ENCODE peak calls at places on chromosomes 16 and 17, in six cellular contexts. One of them, this sample, is unnamed.

GRCh38 chr17:71304498-71305158 is 816.2 kb upstream of the SOX9 start:
- DNase-seq in mucosa of gallbladder: no peak
- DNase-seq in uterus: no peak
- DNase-seq in stimulated activated CD8-positive, alpha-beta memory T cell treated with anti-CD3 and anti-CD28 coated beads, Interleukin-2, amount 100 ng/mL, for 48 hours: no peak
- DNase-seq in CD8-positive, alpha-beta memory T cell: no peak
- DNase-seq in posterior cingulate gyrus: no peak
- DNase-seq in this sample: no peak

GRCh38 chr16:86609115-86609514 is 30.8 kb downstream of the FOXL1 start:
- DNase-seq in CD8-positive, alpha-beta memory T cell: no peak
- DNase-seq in uterus: no peak
- DNase-seq in mucosa of gallbladder: no peak
- DNase-seq in stimulated activated CD8-positive, alpha-beta memory T cell treated with anti-CD3 and anti-CD28 coated beads, Interleukin-2, amount 100 ng/mL, for 48 hours: no peak
- DNase-seq in posterior cingulate gyrus: no peak
- DNase-seq in this sample: no peak

GRCh38 chr16:82092711-82093110 is 57.7 kb downstream of the HSD17B2 start:
- DNase-seq in stimulated activated CD8-positive, alpha-beta memory T cell treated with anti-CD3 and anti-CD28 coated beads, Interleukin-2, amount 100 ng/mL, for 48 hours: no peak
- DNase-seq in uterus: no peak
- DNase-seq in posterior cingulate gyrus: no peak
- DNase-seq in CD8-positive, alpha-beta memory T cell: no peak
- DNase-seq in mucosa of gallbladder: no peak
- DNase-seq in this sample: no peak

GRCh38 chr17:61581611-61582349 is 9.2 kb downstream of the NACA2 start:
- DNase-seq in posterior cingulate gyrus: no peak
- DNase-seq in mucosa of gallbladder: no peak
- DNase-seq in stimulated activated CD8-positive, alpha-beta memory T cell treated with anti-CD3 and anti-CD28 coated beads, Interleukin-2, amount 100 ng/mL, for 48 hours: no peak
- DNase-seq in uterus: no peak
- DNase-seq in CD8-positive, alpha-beta memory T cell: no peak
- DNase-seq in this sample: no peak

GRCh38 chr17:77354721-77355455 is 214.1 kb downstream of the SEC14L1 start:
- DNase-seq in uterus: peak; percentile 87
- DNase-seq in stimulated activated CD8-positive, alpha-beta memory T cell treated with anti-CD3 and anti-CD28 coated beads, Interleukin-2, amount 100 ng/mL, for 48 hours: no peak
- DNase-seq in CD8-positive, alpha-beta memory T cell: peak; percentile 25
- DNase-seq in posterior cingulate gyrus: no peak
- DNase-seq in mucosa of gallbladder: peak; percentile 80
- DNase-seq in this sample: peak; percentile 54

GRCh38 chr17:56771563-56771962 is 62.2 kb downstream of the C17orf67 start:
- DNase-seq in CD8-positive, alpha-beta memory T cell: no peak
- DNase-seq in stimulated activated CD8-positive, alpha-beta memory T cell treated with anti-CD3 and anti-CD28 coated beads, Interleukin-2, amount 100 ng/mL, for 48 hours: no peak
- DNase-seq in posterior cingulate gyrus: no peak
- DNase-seq in mucosa of gallbladder: no peak
- DNase-seq in uterus: no peak
- DNase-seq in this sample: no peak

GRCh38 chr17:19935169-19935568 is 42.5 kb downstream of the AKAP10 start:
- DNase-seq in stimulated activated CD8-positive, alpha-beta memory T cell treated with anti-CD3 and anti-CD28 coated beads, Interleukin-2, amount 100 ng/mL, for 48 hours: no peak
- DNase-seq in uterus: no peak
- DNase-seq in mucosa of gallbladder: no peak
- DNase-seq in posterior cingulate gyrus: no peak
- DNase-seq in CD8-positive, alpha-beta memory T cell: no peak
- DNase-seq in this sample: no peak

GRCh38 chr17:79263191-79263590 is 188.6 kb downstream of the ENGASE start:
- DNase-seq in stimulated activated CD8-positive, alpha-beta memory T cell treated with anti-CD3 and anti-CD28 coated beads, Interleukin-2, amount 100 ng/mL, for 48 hours: no peak
- DNase-seq in CD8-positive, alpha-beta memory T cell: no peak
- DNase-seq in posterior cingulate gyrus: no peak
- DNase-seq in uterus: no peak
- DNase-seq in mucosa of gallbladder: no peak
- DNase-seq in this sample: no peak

GRCh38 chr17:18328643-18329204 is 13.6 kb downstream of the SMCR8 start:
- DNase-seq in stimulated activated CD8-positive, alpha-beta memory T cell treated with anti-CD3 and anti-CD28 coated beads, Interleukin-2, amount 100 ng/mL, for 48 hours: no peak
- DNase-seq in uterus: no peak
- DNase-seq in mucosa of gallbladder: no peak
- DNase-seq in CD8-positive, alpha-beta memory T cell: no peak
- DNase-seq in posterior cingulate gyrus: no peak
- DNase-seq in this sample: no peak

GRCh38 chr16:78675312-78675711 is 575.9 kb downstream of the WWOX start:
- DNase-seq in mucosa of gallbladder: no peak
- DNase-seq in stimulated activated CD8-positive, alpha-beta memory T cell treated with anti-CD3 and anti-CD28 coated beads, Interleukin-2, amount 100 ng/mL, for 48 hours: no peak
- DNase-seq in posterior cingulate gyrus: no peak
- DNase-seq in CD8-positive, alpha-beta memory T cell: no peak
- DNase-seq in uterus: no peak
- DNase-seq in this sample: no peak

GRCh38 chr16:11650641-11651591 is 17.3 kb upstream of the SNN start:
- DNase-seq in CD8-positive, alpha-beta memory T cell: no peak
- DNase-seq in mucosa of gallbladder: no peak
- DNase-seq in stimulated activated CD8-positive, alpha-beta memory T cell treated with anti-CD3 and anti-CD28 coated beads, Interleukin-2, amount 100 ng/mL, for 48 hours: no peak
- DNase-seq in posterior cingulate gyrus: no peak
- DNase-seq in uterus: no peak
- DNase-seq in this sample: no peak

GRCh38 chr17:42337442-42337841 is 49.1 kb downstream of the STAT5A start:
- DNase-seq in uterus: no peak
- DNase-seq in mucosa of gallbladder: no peak
- DNase-seq in CD8-positive, alpha-beta memory T cell: peak; percentile 81
- DNase-seq in stimulated activated CD8-positive, alpha-beta memory T cell treated with anti-CD3 and anti-CD28 coated beads, Interleukin-2, amount 100 ng/mL, for 48 hours: peak; percentile 69
- DNase-seq in posterior cingulate gyrus: no peak
- DNase-seq in this sample: no peak

GRCh38 chr16:1337486-1337885 is 4.0 kb downstream of the BAIAP3 start:
- DNase-seq in stimulated activated CD8-positive, alpha-beta memory T cell treated with anti-CD3 and anti-CD28 coated beads, Interleukin-2, amount 100 ng/mL, for 48 hours: no peak
- DNase-seq in posterior cingulate gyrus: no peak
- DNase-seq in mucosa of gallbladder: no peak
- DNase-seq in CD8-positive, alpha-beta memory T cell: no peak
- DNase-seq in uterus: no peak
- DNase-seq in this sample: no peak

GRCh38 chr17:19578545-19578944 is 44.9 kb downstream of the SLC47A1 start:
- DNase-seq in mucosa of gallbladder: no peak
- DNase-seq in uterus: peak; percentile 30
- DNase-seq in posterior cingulate gyrus: no peak
- DNase-seq in CD8-positive, alpha-beta memory T cell: no peak
- DNase-seq in stimulated activated CD8-positive, alpha-beta memory T cell treated with anti-CD3 and anti-CD28 coated beads, Interleukin-2, amount 100 ng/mL, for 48 hours: no peak
- DNase-seq in this sample: no peak

GRCh38 chr17:1007310-1008007 is 10.5 kb downstream of the TIMM22 start:
- DNase-seq in CD8-positive, alpha-beta memory T cell: no peak
- DNase-seq in posterior cingulate gyrus: no peak
- DNase-seq in uterus: no peak
- DNase-seq in mucosa of gallbladder: no peak
- DNase-seq in stimulated activated CD8-positive, alpha-beta memory T cell treated with anti-CD3 and anti-CD28 coated beads, Interleukin-2, amount 100 ng/mL, for 48 hours: no peak
- DNase-seq in this sample: no peak

GRCh38 chr17:43644081-43644480 is 17.6 kb downstream of the MEOX1 start:
- DNase-seq in posterior cingulate gyrus: no peak
- DNase-seq in uterus: no peak
- DNase-seq in CD8-positive, alpha-beta memory T cell: no peak
- DNase-seq in stimulated activated CD8-positive, alpha-beta memory T cell treated with anti-CD3 and anti-CD28 coated beads, Interleukin-2, amount 100 ng/mL, for 48 hours: no peak
- DNase-seq in mucosa of gallbladder: no peak
- DNase-seq in this sample: no peak

GRCh38 chr16:1989826-1990335 is at the start of gene SYNGR3:
- DNase-seq in uterus: no peak
- DNase-seq in stimulated activated CD8-positive, alpha-beta memory T cell treated with anti-CD3 and anti-CD28 coated beads, Interleukin-2, amount 100 ng/mL, for 48 hours: no peak
- DNase-seq in mucosa of gallbladder: no peak
- DNase-seq in CD8-positive, alpha-beta memory T cell: no peak
- DNase-seq in posterior cingulate gyrus: no peak
- DNase-seq in this sample: no peak

GRCh38 chr17:8221663-8222379 is 11.4 kb upstream of the AURKB start:
- DNase-seq in mucosa of gallbladder: peak; percentile 95
- DNase-seq in posterior cingulate gyrus: peak; percentile 84
- DNase-seq in uterus: peak; percentile 93
- DNase-seq in stimulated activated CD8-positive, alpha-beta memory T cell treated with anti-CD3 and anti-CD28 coated beads, Interleukin-2, amount 100 ng/mL, for 48 hours: peak; percentile 67
- DNase-seq in CD8-positive, alpha-beta memory T cell: peak; percentile 93
- DNase-seq in this sample: peak; percentile 90

GRCh38 chr17:59361386-59361785 is 29.9 kb downstream of the YPEL2 start:
- DNase-seq in stimulated activated CD8-positive, alpha-beta memory T cell treated with anti-CD3 and anti-CD28 coated beads, Interleukin-2, amount 100 ng/mL, for 48 hours: no peak
- DNase-seq in uterus: no peak
- DNase-seq in CD8-positive, alpha-beta memory T cell: no peak
- DNase-seq in posterior cingulate gyrus: no peak
- DNase-seq in mucosa of gallbladder: no peak
- DNase-seq in this sample: no peak

GRCh38 chr16:86074651-86075487 is 175.9 kb downstream of the IRF8 start:
- DNase-seq in stimulated activated CD8-positive, alpha-beta memory T cell treated with anti-CD3 and anti-CD28 coated beads, Interleukin-2, amount 100 ng/mL, for 48 hours: no peak
- DNase-seq in CD8-positive, alpha-beta memory T cell: peak; percentile 18
- DNase-seq in mucosa of gallbladder: no peak
- DNase-seq in uterus: no peak
- DNase-seq in posterior cingulate gyrus: no peak
- DNase-seq in this sample: no peak

GRCh38 chr17:2996208-2996855 is 67.1 kb downstream of the OR1D5 start:
- DNase-seq in uterus: no peak
- DNase-seq in mucosa of gallbladder: no peak
- DNase-seq in CD8-positive, alpha-beta memory T cell: no peak
- DNase-seq in posterior cingulate gyrus: no peak
- DNase-seq in stimulated activated CD8-positive, alpha-beta memory T cell treated with anti-CD3 and anti-CD28 coated beads, Interleukin-2, amount 100 ng/mL, for 48 hours: no peak
- DNase-seq in this sample: no peak

GRCh38 chr17:65756760-65757159 is 195.3 kb upstream of the AXIN2 start:
- DNase-seq in uterus: no peak
- DNase-seq in stimulated activated CD8-positive, alpha-beta memory T cell treated with anti-CD3 and anti-CD28 coated beads, Interleukin-2, amount 100 ng/mL, for 48 hours: no peak
- DNase-seq in posterior cingulate gyrus: no peak
- DNase-seq in mucosa of gallbladder: no peak
- DNase-seq in CD8-positive, alpha-beta memory T cell: no peak
- DNase-seq in this sample: no peak

GRCh38 chr17:55038291-55038690 is 69.7 kb downstream of the STXBP4 start:
- DNase-seq in posterior cingulate gyrus: no peak
- DNase-seq in uterus: no peak
- DNase-seq in CD8-positive, alpha-beta memory T cell: no peak
- DNase-seq in stimulated activated CD8-positive, alpha-beta memory T cell treated with anti-CD3 and anti-CD28 coated beads, Interleukin-2, amount 100 ng/mL, for 48 hours: no peak
- DNase-seq in mucosa of gallbladder: no peak
- DNase-seq in this sample: no peak

GRCh38 chr17:68190495-68190894 is 57.3 kb upstream of the AMZ2 start:
- DNase-seq in mucosa of gallbladder: no peak
- DNase-seq in CD8-positive, alpha-beta memory T cell: no peak
- DNase-seq in uterus: no peak
- DNase-seq in posterior cingulate gyrus: no peak
- DNase-seq in stimulated activated CD8-positive, alpha-beta memory T cell treated with anti-CD3 and anti-CD28 coated beads, Interleukin-2, amount 100 ng/mL, for 48 hours: no peak
- DNase-seq in this sample: no peak

GRCh38 chr17:44830359-44831269 is 527 bp upstream of the GJC1 start:
- DNase-seq in posterior cingulate gyrus: no peak
- DNase-seq in uterus: peak; percentile 59
- DNase-seq in CD8-positive, alpha-beta memory T cell: no peak
- DNase-seq in mucosa of gallbladder: peak; percentile 13
- DNase-seq in stimulated activated CD8-positive, alpha-beta memory T cell treated with anti-CD3 and anti-CD28 coated beads, Interleukin-2, amount 100 ng/mL, for 48 hours: no peak
- DNase-seq in this sample: peak; percentile 19

GRCh38 chr16:5653041-5653440 is 555.4 kb upstream of the EEF2KMT start:
- DNase-seq in mucosa of gallbladder: no peak
- DNase-seq in uterus: no peak
- DNase-seq in posterior cingulate gyrus: no peak
- DNase-seq in stimulated activated CD8-positive, alpha-beta memory T cell treated with anti-CD3 and anti-CD28 coated beads, Interleukin-2, amount 100 ng/mL, for 48 hours: no peak
- DNase-seq in CD8-positive, alpha-beta memory T cell: no peak
- DNase-seq in this sample: no peak

GRCh38 chr17:79350516-79350915 is 260.3 kb downstream of the RBFOX3 start:
- DNase-seq in mucosa of gallbladder: no peak
- DNase-seq in posterior cingulate gyrus: no peak
- DNase-seq in CD8-positive, alpha-beta memory T cell: no peak
- DNase-seq in uterus: no peak
- DNase-seq in stimulated activated CD8-positive, alpha-beta memory T cell treated with anti-CD3 and anti-CD28 coated beads, Interleukin-2, amount 100 ng/mL, for 48 hours: no peak
- DNase-seq in this sample: no peak

GRCh38 chr17:3641717-3642486 is 5.3 kb downstream of the CTNS start:
- DNase-seq in stimulated activated CD8-positive, alpha-beta memory T cell treated with anti-CD3 and anti-CD28 coated beads, Interleukin-2, amount 100 ng/mL, for 48 hours: no peak
- DNase-seq in posterior cingulate gyrus: no peak
- DNase-seq in uterus: no peak
- DNase-seq in mucosa of gallbladder: no peak
- DNase-seq in CD8-positive, alpha-beta memory T cell: no peak
- DNase-seq in this sample: no peak

GRCh38 chr17:72411124-72411563 is 290.3 kb downstream of the SOX9 start:
- DNase-seq in mucosa of gallbladder: no peak
- DNase-seq in stimulated activated CD8-positive, alpha-beta memory T cell treated with anti-CD3 and anti-CD28 coated beads, Interleukin-2, amount 100 ng/mL, for 48 hours: no peak
- DNase-seq in uterus: no peak
- DNase-seq in CD8-positive, alpha-beta memory T cell: no peak
- DNase-seq in posterior cingulate gyrus: no peak
- DNase-seq in this sample: no peak

GRCh38 chr16:51524070-51524469 is 373.0 kb upstream of the SALL1 start:
- DNase-seq in mucosa of gallbladder: no peak
- DNase-seq in uterus: no peak
- DNase-seq in stimulated activated CD8-positive, alpha-beta memory T cell treated with anti-CD3 and anti-CD28 coated beads, Interleukin-2, amount 100 ng/mL, for 48 hours: no peak
- DNase-seq in CD8-positive, alpha-beta memory T cell: no peak
- DNase-seq in posterior cingulate gyrus: no peak
- DNase-seq in this sample: no peak

GRCh38 chr17:19392303-19392702 is 5.3 kb upstream of the MFAP4 start:
- DNase-seq in uterus: no peak
- DNase-seq in stimulated activated CD8-positive, alpha-beta memory T cell treated with anti-CD3 and anti-CD28 coated beads, Interleukin-2, amount 100 ng/mL, for 48 hours: no peak
- DNase-seq in mucosa of gallbladder: no peak
- DNase-seq in posterior cingulate gyrus: no peak
- DNase-seq in CD8-positive, alpha-beta memory T cell: no peak
- DNase-seq in this sample: no peak

GRCh38 chr16:70481929-70482536 is 27.6 kb downstream of the FCSK start:
- DNase-seq in uterus: no peak
- DNase-seq in posterior cingulate gyrus: no peak
- DNase-seq in stimulated activated CD8-positive, alpha-beta memory T cell treated with anti-CD3 and anti-CD28 coated beads, Interleukin-2, amount 100 ng/mL, for 48 hours: no peak
- DNase-seq in mucosa of gallbladder: no peak
- DNase-seq in CD8-positive, alpha-beta memory T cell: no peak
- DNase-seq in this sample: no peak

GRCh38 chr16:16042076-16042475 is 92.7 kb downstream of the ABCC1 start:
- DNase-seq in mucosa of gallbladder: peak; percentile 26
- DNase-seq in CD8-positive, alpha-beta memory T cell: no peak
- DNase-seq in posterior cingulate gyrus: no peak
- DNase-seq in stimulated activated CD8-positive, alpha-beta memory T cell treated with anti-CD3 and anti-CD28 coated beads, Interleukin-2, amount 100 ng/mL, for 48 hours: no peak
- DNase-seq in uterus: no peak
- DNase-seq in this sample: peak; percentile 54

GRCh38 chr17:39177256-39177655 is 11.3 kb upstream of the ARL5C start:
- DNase-seq in stimulated activated CD8-positive, alpha-beta memory T cell treated with anti-CD3 and anti-CD28 coated beads, Interleukin-2, amount 100 ng/mL, for 48 hours: no peak
- DNase-seq in mucosa of gallbladder: no peak
- DNase-seq in uterus: no peak
- DNase-seq in posterior cingulate gyrus: no peak
- DNase-seq in CD8-positive, alpha-beta memory T cell: no peak
- DNase-seq in this sample: no peak

GRCh38 chr17:49498037-49498615 is 3.0 kb downstream of the NGFR start:
- DNase-seq in posterior cingulate gyrus: no peak
- DNase-seq in uterus: no peak
- DNase-seq in mucosa of gallbladder: no peak
- DNase-seq in CD8-positive, alpha-beta memory T cell: no peak
- DNase-seq in stimulated activated CD8-positive, alpha-beta memory T cell treated with anti-CD3 and anti-CD28 coated beads, Interleukin-2, amount 100 ng/mL, for 48 hours: no peak
- DNase-seq in this sample: no peak

This sample was measured in heart left ventricle.